ENCODE peak calls at places on chromosomes 3 and 15, in four cellular contexts. One of them, this sample, is unnamed.

GRCh38 chr3:43259626-43260025 is 26.7 kb upstream of the SNRK start:
- DNase-seq in HepG2: no peak
- DNase-seq in transverse colon: no peak
- DNase-seq in breast epithelium: no peak
- DNase-seq in this sample: no peak

GRCh38 chr3:186226466-186226865 is 117.6 kb upstream of the ETV5 start:
- DNase-seq in HepG2: no peak
- DNase-seq in transverse colon: no peak
- DNase-seq in breast epithelium: no peak
- DNase-seq in this sample: no peak

GRCh38 chr15:92383528-92384326 is 10.0 kb upstream of the ST8SIA2 start:
- DNase-seq in HepG2: peak; percentile 15
- DNase-seq in transverse colon: no peak
- DNase-seq in breast epithelium: no peak
- DNase-seq in this sample: no peak

GRCh38 chr3:78427303-78427702 is 1340.5 kb downstream of the ROBO1 start:
- DNase-seq in HepG2: no peak
- DNase-seq in transverse colon: no peak
- DNase-seq in breast epithelium: no peak
- DNase-seq in this sample: no peak

GRCh38 chr15:95363636-95364035 is 966.9 kb upstream of the NR2F2 start:
- DNase-seq in HepG2: no peak
- DNase-seq in transverse colon: no peak
- DNase-seq in breast epithelium: no peak
- DNase-seq in this sample: no peak

GRCh38 chr15:88800026-88800425 is 3.2 kb upstream of the ACAN start:
- DNase-seq in HepG2: no peak
- DNase-seq in transverse colon: no peak
- DNase-seq in breast epithelium: no peak
- DNase-seq in this sample: no peak

GRCh38 chr15:64004582-64004981 is 41.7 kb downstream of the DAPK2 start:
- DNase-seq in HepG2: peak; percentile 58
- DNase-seq in transverse colon: peak; percentile 80
- DNase-seq in breast epithelium: no peak
- DNase-seq in this sample: peak; percentile 80

GRCh38 chr3:161977063-161977462 is 480.5 kb downstream of the OTOL1 start:
- DNase-seq in HepG2: no peak
- DNase-seq in transverse colon: no peak
- DNase-seq in breast epithelium: no peak
- DNase-seq in this sample: no peak

GRCh38 chr3:143182861-143183667 is 63.5 kb downstream of the CHST2 start:
- DNase-seq in HepG2: no peak
- DNase-seq in transverse colon: no peak
- DNase-seq in breast epithelium: no peak
- DNase-seq in this sample: no peak

GRCh38 chr15:69074843-69075224 is 60.3 kb downstream of the NOX5 start:
- DNase-seq in HepG2: no peak
- DNase-seq in transverse colon: peak; percentile 20
- DNase-seq in breast epithelium: no peak
- DNase-seq in this sample: no peak

GRCh38 chr3:180631317-180631716 is 29.4 kb downstream of the TTC14 start:
- DNase-seq in HepG2: no peak
- DNase-seq in transverse colon: no peak
- DNase-seq in breast epithelium: no peak
- DNase-seq in this sample: no peak

GRCh38 chr3:25472153-25472552 is 44.1 kb downstream of the RARB start:
- DNase-seq in HepG2: no peak
- DNase-seq in transverse colon: no peak
- DNase-seq in breast epithelium: no peak
- DNase-seq in this sample: no peak

GRCh38 chr15:49675051-49675450 is 54.2 kb downstream of the DTWD1 start:
- DNase-seq in HepG2: peak; percentile 9
- DNase-seq in transverse colon: no peak
- DNase-seq in breast epithelium: no peak
- DNase-seq in this sample: no peak

GRCh38 chr3:110164632-110165240 is 827.4 kb upstream of the DPPA4 start:
- DNase-seq in HepG2: no peak
- DNase-seq in transverse colon: no peak
- DNase-seq in breast epithelium: no peak
- DNase-seq in this sample: no peak

GRCh38 chr3:17580901-17581300 is 161.5 kb downstream of the TBC1D5 start:
- DNase-seq in HepG2: no peak
- DNase-seq in transverse colon: no peak
- DNase-seq in breast epithelium: no peak
- DNase-seq in this sample: no peak

GRCh38 chr15:96428742-96429141 is 98.2 kb downstream of the NR2F2 start:
- DNase-seq in HepG2: no peak
- DNase-seq in transverse colon: no peak
- DNase-seq in breast epithelium: no peak
- DNase-seq in this sample: no peak

GRCh38 chr3:123568034-123568433 is 16.8 kb downstream of the HACD2 start:
- DNase-seq in HepG2: no peak
- DNase-seq in transverse colon: no peak
- DNase-seq in breast epithelium: no peak
- DNase-seq in this sample: no peak

GRCh38 chr15:45377630-45378148 is 655 bp downstream of the GATM start:
- DNase-seq in HepG2: no peak
- DNase-seq in transverse colon: peak; percentile 46
- DNase-seq in breast epithelium: no peak
- DNase-seq in this sample: peak; percentile 51

GRCh38 chr3:62922326-62922725 is 47.1 kb upstream of the CADPS start:
- DNase-seq in HepG2: no peak
- DNase-seq in transverse colon: no peak
- DNase-seq in breast epithelium: no peak
- DNase-seq in this sample: no peak

GRCh38 chr3:196962108-196962929 is 6.3 kb downstream of the PIGZ start:
- DNase-seq in HepG2: peak; percentile 91
- DNase-seq in transverse colon: no peak
- DNase-seq in breast epithelium: no peak
- DNase-seq in this sample: no peak

GRCh38 chr3:119184808-119185690 is 11.7 kb downstream of the UPK1B start:
- DNase-seq in HepG2: peak; percentile 12
- DNase-seq in transverse colon: no peak
- DNase-seq in breast epithelium: no peak
- DNase-seq in this sample: no peak

GRCh38 chr3:16090013-16090412 is 84.5 kb upstream of the GALNT15 start:
- DNase-seq in HepG2: peak; percentile 12
- DNase-seq in transverse colon: no peak
- DNase-seq in breast epithelium: no peak
- DNase-seq in this sample: no peak

GRCh38 chr3:129276385-129276784 is 2.3 kb upstream of the HMCES start:
- DNase-seq in HepG2: no peak
- DNase-seq in transverse colon: peak; percentile 47
- DNase-seq in breast epithelium: no peak
- DNase-seq in this sample: no peak

GRCh38 chr3:4823986-4824947 is 155.0 kb upstream of the BHLHE40 start:
- DNase-seq in HepG2: no peak
- DNase-seq in transverse colon: no peak
- DNase-seq in breast epithelium: no peak
- DNase-seq in this sample: no peak

GRCh38 chr3:126083913-126084514 is at the start of gene SLC41A3:
- DNase-seq in HepG2: peak; percentile 80
- DNase-seq in transverse colon: peak; percentile 93
- DNase-seq in breast epithelium: peak; percentile 83
- DNase-seq in this sample: peak; percentile 91
- TF ChIP-seq POLR2A in HepG2: peak; percentile 71
- TF ChIP-seq POLR2A in transverse colon: peak; percentile 46
- TF ChIP-seq POLR2A in breast epithelium: no peak
- TF ChIP-seq POLR2A in this sample: no peak

DNA sequence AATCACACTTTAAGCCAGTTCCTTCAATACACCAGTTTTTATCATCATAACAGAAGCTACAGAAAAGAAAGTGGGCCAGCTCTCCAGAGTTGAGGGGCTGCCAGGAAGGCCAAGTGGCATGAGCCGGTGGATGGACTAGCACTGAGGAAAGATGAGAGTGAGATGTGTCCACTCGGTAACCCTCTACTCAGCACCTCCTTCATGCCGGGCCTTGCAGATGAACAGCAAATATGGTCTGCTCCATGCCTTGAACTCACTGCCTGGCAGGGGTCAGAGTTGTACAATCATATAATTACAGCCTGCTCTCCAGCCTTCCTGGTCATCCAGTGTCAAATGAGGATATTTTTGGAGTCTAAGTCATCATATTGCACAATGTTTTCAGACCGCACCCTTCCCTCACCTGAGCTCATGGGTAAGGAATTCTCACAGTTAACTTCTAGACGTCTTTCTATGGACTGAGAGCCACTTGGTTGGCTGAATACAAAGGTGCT is 4.9 kb downstream of the MGLL start:
- DNase-seq in HepG2: no peak
- DNase-seq in transverse colon: peak; percentile 67
- DNase-seq in breast epithelium: no peak
- DNase-seq in this sample: no peak
- TF ChIP-seq POLR2AphosphoS5 in HepG2: no peak
- TF ChIP-seq POLR2AphosphoS5 in transverse colon: peak; percentile 86
- TF ChIP-seq POLR2AphosphoS5 in breast epithelium: peak; percentile 24
- TF ChIP-seq POLR2AphosphoS5 in this sample: peak; percentile 69

DNA sequence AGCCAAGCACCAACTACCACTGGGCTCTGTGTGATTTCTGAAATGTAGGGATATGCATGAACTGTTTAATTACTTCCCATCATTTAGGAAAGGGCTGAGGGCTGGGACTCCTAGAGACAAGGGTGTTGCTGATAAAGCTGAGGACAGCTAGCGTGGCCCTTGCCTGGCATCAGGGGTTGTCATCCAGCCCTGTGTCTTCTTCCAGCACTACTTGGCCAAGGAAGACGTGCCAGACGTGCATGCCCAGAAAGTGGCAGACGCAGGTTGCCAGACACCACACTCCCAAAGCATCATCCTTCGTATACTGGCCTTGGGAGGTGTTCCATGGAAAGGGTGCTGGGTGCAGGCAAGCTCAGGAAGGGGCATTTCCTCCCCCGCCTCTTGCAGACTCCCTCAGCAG is 64.8 kb downstream of the LRIG1 start:
- DNase-seq in HepG2: no peak
- DNase-seq in transverse colon: no peak
- DNase-seq in breast epithelium: no peak
- DNase-seq in this sample: no peak
- TF ChIP-seq POLR2A in HepG2: no peak
- TF ChIP-seq POLR2A in transverse colon: no peak
- TF ChIP-seq POLR2A in breast epithelium: no peak
- TF ChIP-seq POLR2A in this sample: no peak

DNA sequence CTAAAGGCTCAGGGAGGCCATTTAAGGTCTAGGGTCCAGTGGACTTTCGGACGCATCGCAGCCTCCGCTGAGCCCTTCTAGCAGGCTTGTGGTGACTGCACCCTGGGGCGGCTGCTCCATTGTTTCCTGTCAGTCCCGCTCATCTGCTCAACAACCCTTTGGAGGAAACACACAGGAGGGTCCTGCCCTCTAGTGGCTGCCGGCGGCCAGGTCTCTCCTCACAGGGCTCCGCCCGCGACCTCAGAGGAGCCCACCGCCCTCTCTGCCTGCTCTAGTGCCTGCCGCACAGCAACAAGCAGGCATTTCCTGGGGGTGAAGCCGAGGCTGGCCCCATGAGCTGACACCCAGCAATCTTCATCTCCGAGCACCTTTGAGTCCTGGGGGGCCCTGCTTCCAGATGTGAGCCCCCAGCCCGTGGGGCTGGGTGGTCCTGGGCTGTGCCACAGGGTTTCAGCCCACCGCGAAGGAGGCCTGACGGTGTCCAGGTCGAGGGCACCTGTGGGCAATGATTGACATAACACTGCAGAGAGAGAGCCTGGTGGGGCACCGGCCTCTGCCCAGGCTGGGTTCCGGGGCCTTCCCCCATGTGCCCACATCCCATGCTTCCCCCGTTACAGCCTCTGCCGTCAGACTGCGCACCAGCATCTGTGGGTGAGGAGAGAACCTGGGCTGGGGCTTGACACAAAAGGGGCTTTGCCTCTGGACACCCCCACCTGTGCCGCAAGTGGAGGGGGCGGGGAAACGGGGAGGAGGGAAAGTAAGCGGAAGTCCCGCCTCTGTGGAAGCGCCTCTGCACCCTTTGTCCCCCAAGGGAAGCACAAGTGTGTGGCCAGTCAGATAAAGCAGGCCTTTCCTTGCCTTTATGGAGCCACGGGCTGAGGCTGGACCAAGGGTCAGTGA is 27.0 kb upstream of the SFMBT1 start:
- DNase-seq in HepG2: peak; percentile 81
- DNase-seq in transverse colon: peak; percentile 90
- DNase-seq in breast epithelium: peak; percentile 68
- DNase-seq in this sample: peak; percentile 86
- TF ChIP-seq POLR2AphosphoS5 in HepG2: peak; percentile 81
- TF ChIP-seq POLR2AphosphoS5 in transverse colon: no peak
- TF ChIP-seq POLR2AphosphoS5 in breast epithelium: no peak
- TF ChIP-seq POLR2AphosphoS5 in this sample: no peak

DNA sequence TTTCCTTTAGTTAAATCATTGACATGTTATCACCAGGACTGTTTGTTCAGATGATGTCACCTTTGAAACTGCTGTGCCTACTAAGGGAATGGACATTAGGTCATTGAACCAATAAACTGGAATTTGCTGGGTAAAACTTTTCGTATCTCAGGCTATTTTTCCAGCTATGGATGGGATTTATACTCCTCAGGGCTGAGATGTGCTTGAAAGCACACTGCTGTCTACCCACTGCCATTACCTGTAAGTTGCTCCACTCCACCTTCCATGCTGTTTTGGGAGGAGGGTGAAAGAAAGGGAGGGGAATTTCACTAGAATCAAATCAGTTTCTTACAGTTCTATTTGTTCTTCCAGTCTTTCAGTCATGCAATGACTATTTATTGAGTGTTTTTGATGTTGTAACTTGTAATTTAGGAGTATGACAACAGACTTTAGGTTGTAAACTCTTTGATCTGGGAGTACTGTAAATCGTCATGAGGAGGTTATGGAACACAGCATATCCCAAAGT is 11.3 kb downstream of the EHD4 start:
- DNase-seq in HepG2: peak; percentile 79
- DNase-seq in transverse colon: no peak
- DNase-seq in breast epithelium: no peak
- DNase-seq in this sample: no peak
- TF ChIP-seq POLR2A in HepG2: no peak
- TF ChIP-seq POLR2A in transverse colon: no peak
- TF ChIP-seq POLR2A in breast epithelium: no peak
- TF ChIP-seq POLR2A in this sample: no peak

DNA sequence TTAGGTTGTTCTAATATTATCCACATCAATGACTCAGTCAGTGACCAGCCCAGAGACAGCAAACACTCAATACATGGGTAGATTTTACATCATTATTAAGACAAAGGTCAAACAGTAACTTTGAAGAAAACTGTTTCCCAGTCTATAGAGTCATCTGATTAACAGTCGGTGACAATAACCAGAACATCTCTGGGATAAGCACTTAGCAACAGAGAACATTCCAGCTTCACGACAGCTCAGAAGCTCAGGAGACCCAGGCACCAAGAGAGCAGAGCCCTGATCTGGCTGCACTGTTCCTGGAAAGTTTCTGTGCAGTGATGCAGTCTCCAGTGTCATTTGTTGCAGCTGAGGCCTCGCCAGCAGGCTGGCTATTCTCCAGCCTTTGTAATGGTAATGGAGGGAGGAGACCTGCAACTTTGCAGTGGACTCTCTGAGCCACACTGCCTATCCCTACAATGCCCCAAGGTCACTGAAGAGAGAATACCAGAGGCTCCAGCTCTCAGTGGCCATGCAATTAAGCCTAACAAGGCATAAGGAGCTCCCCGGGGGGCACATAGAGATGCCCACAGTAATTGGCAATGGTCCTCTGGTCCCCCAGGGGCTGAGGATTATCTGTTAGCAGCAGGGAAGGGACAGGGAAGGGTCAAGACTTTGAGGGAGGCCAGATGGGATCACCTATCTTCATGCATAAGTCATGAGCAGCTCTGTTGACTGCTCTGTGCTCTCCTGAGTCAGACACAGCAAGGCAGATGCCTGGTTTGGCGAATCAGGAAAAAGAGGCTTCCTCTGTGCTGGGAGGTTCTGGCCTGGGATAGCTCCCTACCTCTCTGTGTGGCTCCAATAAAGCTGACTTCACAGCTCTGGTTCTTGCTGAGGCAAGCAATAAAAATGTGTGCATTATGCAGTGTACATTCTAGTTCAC is 163.6 kb downstream of the CTNNB1 start:
- DNase-seq in HepG2: peak; percentile 18
- DNase-seq in transverse colon: no peak
- DNase-seq in breast epithelium: no peak
- DNase-seq in this sample: no peak
- TF ChIP-seq POLR2AphosphoS5 in HepG2: no peak
- TF ChIP-seq POLR2AphosphoS5 in transverse colon: no peak
- TF ChIP-seq POLR2AphosphoS5 in breast epithelium: no peak
- TF ChIP-seq POLR2AphosphoS5 in this sample: no peak